ENCODE peak calls at places on chromosomes 16 and 17, in four cellular contexts. H is pancreas, D is cardiac muscle cell, C is lung. L is an unnamed sample.

GRCh38 chr16:3650631-3651265 is 3.7 kb upstream of the DNASE1 start:
- DNase-seq in D (no peak), H (no peak), C (no peak), L (no peak)

GRCh38 chr16:35908152-35908551 is 2448.7 kb downstream of the TP53TG3F start:
- DNase-seq in D (no peak), C (no peak), H (no peak), L (no peak)

GRCh38 chr16:23278031-23278430 is 24.1 kb upstream of the SCNN1B start:
- DNase-seq in C (no peak), D (no peak), H (no peak), L (no peak)

GRCh38 chr17:58335061-58335731 is 6.6 kb upstream of the TSPOAP1 start:
- DNase-seq in D (no peak), C (no peak), H (no peak), L (no peak)

GRCh38 chr16:8374586-8374985 is 215.7 kb downstream of the TMEM114 start:
- DNase-seq in C (no peak), D (no peak), H (no peak), L (no peak)

GRCh38 chr17:61203765-61204164 is 195.9 kb upstream of the TBX2 start:
- DNase-seq in H (no peak), C (peak; percentile 41), D (no peak), L (no peak)

GRCh38 chr17:2025622-2026309 is 632 bp upstream of the RTN4RL1 start:
- DNase-seq in D (peak; percentile 89), H (peak; percentile 79), C (peak; percentile 71), L (no peak)

GRCh38 chr16:55773859-55774549 is 58.9 kb downstream of the CES1 start:
- DNase-seq in C (no peak), H (no peak), D (no peak), L (no peak)

GRCh38 chr17:7803981-7804380 is 30.0 kb upstream of the KDM6B start:
- DNase-seq in D (no peak), C (peak; percentile 70), H (peak; percentile 34), L (peak; percentile 63)

GRCh38 chr16:79653337-79654000 is 52.9 kb upstream of the MAF start:
- DNase-seq in H (peak; percentile 38), C (peak; percentile 43), D (peak; percentile 46), L (no peak)

GRCh38 chr17:60390881-60391418 is 983 bp downstream of the USP32 start:
- DNase-seq in D (peak; percentile 59), C (no peak), H (no peak), L (no peak)

GRCh38 chr16:53664724-53665345 is 38.8 kb downstream of the RPGRIP1L start:
- DNase-seq in C (no peak), H (no peak), D (peak; percentile 5), L (no peak)

GRCh38 chr16:76900285-76901263 is 290.4 kb upstream of the MON1B start:
- DNase-seq in H (no peak), D (no peak), C (no peak), L (no peak)

GRCh38 chr17:78933025-78933958 is 8.1 kb upstream of the TIMP2 start:
- DNase-seq in D (no peak), H (peak; percentile 50), C (peak; percentile 43), L (no peak)

GRCh38 chr16:17387226-17387625 is 83.5 kb downstream of the XYLT1 start:
- DNase-seq in D (no peak), C (no peak), H (no peak), L (no peak)

GRCh38 chr17:63029520-63029919 is 63.5 kb downstream of the TANC2 start:
- DNase-seq in C (no peak), D (no peak), H (no peak), L (no peak)

DNA sequence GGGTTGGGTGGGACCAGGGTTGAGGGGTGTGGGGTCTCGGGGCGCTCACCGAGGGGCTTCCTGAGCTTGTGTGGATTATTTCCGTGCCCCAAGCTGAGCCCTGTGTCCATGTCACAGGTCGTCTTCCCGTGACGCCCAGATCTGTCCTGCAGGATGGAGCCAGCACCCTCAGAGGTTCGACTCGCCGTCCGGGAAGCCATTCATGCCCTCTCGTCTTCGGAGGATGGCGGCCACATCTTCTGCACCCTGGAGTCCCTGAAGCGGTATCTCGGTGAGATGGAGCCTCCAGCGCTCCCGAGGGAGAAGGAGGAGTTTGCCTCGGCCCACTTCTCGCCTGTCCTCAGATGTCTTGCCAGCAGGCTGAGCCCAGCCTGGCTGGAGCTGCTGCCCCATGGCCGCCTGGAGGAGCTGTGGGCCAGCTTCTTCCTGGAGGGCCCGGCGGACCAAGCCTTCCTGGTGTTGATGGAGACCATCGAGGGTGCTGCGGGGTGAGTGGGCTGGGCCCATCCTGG is 1.0 kb downstream of the TELO2 start:
- DNase-seq in C (no peak), D (peak; percentile 47), H (peak; percentile 41), L (peak; percentile 25)
- TF ChIP-seq CTCF in C (peak; percentile 13), D (peak; percentile 80), H (no peak), L (peak; percentile 62)

GRCh38 chr16:49382916-49383315 is 9.3 kb downstream of the C16orf78 start:
- DNase-seq in H (no peak), C (no peak), D (no peak), L (no peak)
- TF ChIP-seq CTCF in H (no peak), C (no peak), D (peak; percentile 13), L (no peak)

GRCh38 chr17:47621293-47622178 is 28.2 kb upstream of the KPNB1 start:
- DNase-seq in H (no peak), C (no peak), D (peak; percentile 37), L (no peak)
- TF ChIP-seq CTCF in H (no peak), C (no peak), D (peak; percentile 12), L (peak; percentile 5)

GRCh38 chr16:89437991-89438390 is 52.4 kb downstream of the ANKRD11 start:
- DNase-seq in C (no peak), H (no peak), D (no peak), L (no peak)
- TF ChIP-seq CTCF in C (no peak), H (no peak), D (no peak), L (no peak)

GRCh38 chr16:10983175-10983558 is 38.8 kb downstream of the CLEC16A start:
- DNase-seq in C (no peak), D (no peak), H (no peak), L (no peak)
- TF ChIP-seq CTCF in C (no peak), D (no peak), H (no peak), L (peak; percentile 19)

DNA sequence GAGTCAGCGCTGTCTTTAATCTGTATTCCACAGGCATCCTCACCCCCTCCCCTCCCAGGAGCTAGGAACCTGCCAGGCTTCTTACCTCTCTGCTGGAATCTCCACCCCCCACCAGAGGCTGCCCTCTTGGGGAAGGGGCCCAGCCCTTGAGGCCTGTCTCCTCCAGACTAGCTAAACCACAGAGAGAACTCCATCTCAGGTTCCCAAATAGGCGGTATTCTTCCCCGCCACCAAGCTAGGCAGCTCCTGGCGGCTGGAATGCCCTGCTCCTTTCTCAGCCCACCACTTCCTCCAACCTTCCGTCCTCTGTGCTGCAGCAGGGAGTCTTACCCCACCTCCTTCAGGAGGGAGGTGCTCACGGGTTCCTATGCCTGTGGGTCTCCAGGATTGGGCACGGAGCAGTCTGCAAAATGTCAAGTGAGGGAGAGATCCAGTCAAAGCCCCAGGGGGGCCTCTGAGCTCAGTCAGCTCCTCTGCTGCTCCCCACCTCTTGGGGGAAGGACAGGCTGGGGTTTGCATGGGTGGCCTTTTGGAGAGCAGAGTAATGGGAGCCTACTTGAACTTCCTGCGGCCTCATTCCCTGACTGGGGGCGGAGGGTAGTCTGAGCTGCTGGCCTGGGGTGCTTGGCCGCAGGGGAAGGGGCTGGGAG is 55.7 kb downstream of the SREBF1 start:
- DNase-seq in C (no peak), H (no peak), D (peak; percentile 82), L (no peak)
- TF ChIP-seq CTCF in C (no peak), H (no peak), D (peak; percentile 51), L (no peak)

DNA sequence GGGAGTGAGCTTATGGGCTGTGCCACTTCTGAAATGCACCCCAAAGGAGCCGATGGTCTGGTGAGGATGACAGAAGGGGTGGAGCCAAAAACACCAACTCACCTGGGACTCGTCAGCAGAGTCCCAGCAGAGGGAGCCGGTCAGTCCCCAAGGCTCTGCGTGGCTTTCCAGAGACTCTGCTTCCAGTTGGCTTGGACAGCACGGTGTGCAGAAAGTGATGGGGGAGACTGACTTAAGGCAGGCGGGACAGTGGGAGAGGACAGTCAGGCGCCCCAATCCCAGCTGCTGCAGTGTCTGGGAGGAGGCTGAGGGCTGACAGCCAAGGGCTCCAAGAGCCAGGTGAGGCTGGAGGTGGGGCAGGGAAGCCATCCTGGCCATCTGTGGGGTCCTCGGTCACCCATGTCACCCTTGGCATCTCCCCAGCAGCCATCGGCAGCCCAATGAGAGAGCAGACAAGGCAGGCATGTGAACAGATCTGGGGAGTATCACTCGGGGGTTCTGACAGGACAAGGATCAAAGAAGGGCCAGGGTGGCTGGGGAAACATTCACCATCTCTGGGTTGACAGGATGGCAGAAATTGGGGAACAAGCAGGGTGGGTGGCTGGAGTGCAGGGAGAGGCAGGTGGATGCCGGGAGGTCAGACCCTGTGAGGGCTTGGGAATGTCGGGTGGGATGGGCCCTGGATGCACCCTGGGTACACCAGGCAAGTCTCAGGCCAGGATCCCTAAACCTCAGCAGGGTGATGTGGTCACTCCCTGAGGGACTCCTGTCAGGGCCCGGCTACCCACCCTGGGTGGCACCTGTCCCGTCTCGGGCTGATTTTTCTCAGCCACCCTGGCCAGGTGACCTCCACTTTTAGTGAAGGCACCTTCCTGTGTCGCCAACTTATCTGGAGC is 8.9 kb upstream of the KRTAP17-1 start:
- DNase-seq in C (no peak), D (peak; percentile 39), H (no peak), L (no peak)
- TF ChIP-seq CTCF in C (no peak), D (no peak), H (no peak), L (peak; percentile 64)

GRCh38 chr17:77446959-77447634 is 306.3 kb downstream of the SEC14L1 start:
- DNase-seq in D (no peak), H (no peak), C (no peak), L (no peak)
- TF ChIP-seq CTCF in D (no peak), H (no peak), C (no peak), L (no peak)

L was measured in LNCaP clone FGC.